ENCODE peak calls at places on chromosomes 3 and 15, in five cellular contexts. F is neural crest cell, D is fibroblast of lung, S is caudate nucleus, Q is cardiac muscle cell. G is an unnamed sample.

GRCh38 chr3:127857270-127857801 is 35.0 kb upstream of the MGLL start:
- DNase-seq in S (no peak), D (no peak), F (no peak), Q (peak), G (no peak)

GRCh38 chr3:151232991-151233390 is 30.0 kb upstream of the GPR171 start:
- DNase-seq in F (no peak), S (no peak), Q (no peak), D (no peak), G (no peak)

GRCh38 chr15:73560501-73561117 is 72.6 kb downstream of the NPTN start:
- DNase-seq in S (no peak), F (no peak), Q (peak), D (peak), G (peak)

GRCh38 chr15:52651868-52652267 is 27.3 kb downstream of the ATOSA start:
- DNase-seq in Q (peak), D (peak), S (peak), F (peak), G (peak)

GRCh38 chr3:177983341-177983740 is 552.9 kb upstream of the KCNMB2 start:
- DNase-seq in F (no peak), Q (no peak), D (peak), S (no peak), G (no peak)

GRCh38 chr3:107208100-107208499 is 169.1 kb upstream of the CCDC54 start:
- DNase-seq in Q (peak), S (no peak), D (peak), F (no peak), G (no peak)

GRCh38 chr15:81097893-81098280 is 36.2 kb upstream of the CFAP161 start:
- DNase-seq in F (no peak), Q (peak), D (peak), S (no peak), G (no peak)

GRCh38 chr3:185175370-185175987 is 22.6 kb upstream of the C3orf70 start:
- DNase-seq in S (no peak), D (peak), F (peak), Q (peak), G (peak)

GRCh38 chr3:126212629-126213375 is 32.4 kb upstream of the ALDH1L1 start:
- DNase-seq in F (peak), D (peak), S (no peak), Q (peak), G (no peak)

GRCh38 chr15:48076454-48076853 is 44.3 kb upstream of the SLC24A5 start:
- DNase-seq in S (no peak), F (no peak), Q (no peak), D (no peak), G (no peak)

GRCh38 chr3:11146771-11147363 is 7.4 kb upstream of the HRH1 start:
- DNase-seq in S (no peak), F (no peak), D (no peak), Q (no peak), G (no peak)

GRCh38 chr3:167491626-167492025 is 17.8 kb upstream of the SERPINI2 start:
- DNase-seq in Q (no peak), F (no peak), D (no peak), S (no peak), G (no peak)

GRCh38 chr3:177589921-177590336 is 392.6 kb upstream of the TBL1XR1 start:
- DNase-seq in D (peak), Q (peak), F (no peak), S (no peak), G (peak)

GRCh38 chr3:153379516-153379915 is 217.5 kb downstream of the RAP2B start:
- DNase-seq in Q (no peak), S (no peak), D (peak), F (no peak), G (no peak)

GRCh38 chr15:40146037-40146436 is 14.8 kb upstream of the BUB1B start:
- DNase-seq in Q (peak), S (no peak), D (peak), F (no peak), G (no peak)

GRCh38 chr3:190606596-190606995 is 92.7 kb downstream of the IL1RAP start:
- DNase-seq in D (no peak), F (no peak), Q (no peak), S (no peak), G (no peak)

GRCh38 chr3:53216723-53217122 is 39.1 kb downstream of the TKT start:
- DNase-seq in F (no peak), S (no peak), D (no peak), Q (no peak), G (no peak)

GRCh38 chr3:196332168-196332567 is 6.0 kb downstream of the TM4SF19 start:
- DNase-seq in S (no peak), D (no peak), F (no peak), Q (no peak), G (no peak)

GRCh38 chr3:191414286-191414685 is 46.7 kb upstream of the PYDC2 start:
- DNase-seq in F (no peak), Q (no peak), D (peak), S (no peak), G (no peak)

GRCh38 chr3:57974796-57975388 is 33.3 kb upstream of the FLNB start:
- DNase-seq in F (no peak), S (no peak), Q (peak), D (peak), G (no peak)

GRCh38 chr15:76057332-76058000 is 2.3 kb upstream of the TMEM266 start:
- DNase-seq in D (peak), S (no peak), Q (peak), F (peak), G (no peak)

GRCh38 chr3:159082514-159082913 is 280.7 kb downstream of the MFSD1 start:
- DNase-seq in D (peak), Q (peak), S (no peak), F (no peak), G (no peak)

GRCh38 chr3:139672884-139673283 is 4.9 kb downstream of the NMNAT3 start:
- DNase-seq in D (no peak), F (no peak), Q (no peak), S (no peak), G (no peak)

GRCh38 chr3:151278223-151278622 is at the start of gene P2RY14:
- DNase-seq in F (no peak), S (no peak), D (no peak), Q (no peak), G (no peak)

GRCh38 chr3:101131767-101132166 is 138.5 kb upstream of the ABI3BP start:
- DNase-seq in S (no peak), F (no peak), Q (no peak), D (no peak), G (no peak)

GRCh38 chr15:87362531-87362930 is 894.0 kb downstream of the NTRK3 start:
- DNase-seq in D (peak), F (no peak), Q (no peak), S (no peak), G (no peak)

GRCh38 chr3:29324180-29324651 is 43.3 kb downstream of the RBMS3 start:
- DNase-seq in D (peak), F (no peak), S (no peak), Q (peak), G (no peak)

GRCh38 chr3:39086066-39086657 is 21.3 kb downstream of the GORASP1 start:
- DNase-seq in Q (no peak), S (no peak), F (no peak), D (no peak), G (no peak)

GRCh38 chr3:24220859-24221657 is 273.6 kb downstream of the THRB start:
- DNase-seq in D (peak), S (no peak), F (no peak), Q (peak), G (no peak)

GRCh38 chr3:131922356-131922755 is 112.5 kb downstream of the CPNE4 start:
- DNase-seq in Q (no peak), S (no peak), F (no peak), D (no peak), G (no peak)

GRCh38 chr3:177968891-177969290 is 567.3 kb upstream of the KCNMB2 start:
- DNase-seq in F (no peak), Q (no peak), D (peak), S (no peak), G (no peak)

GRCh38 chr15:68990755-68991500 is 23.6 kb upstream of the NOX5 start:
- DNase-seq in F (no peak), Q (no peak), D (no peak), S (no peak), G (no peak)

GRCh38 chr15:38252481-38253311 is at the start of gene SPRED1:
- DNase-seq in Q (peak), F (peak), S (peak), D (peak), G (peak)

GRCh38 chr3:11596387-11596786 is 47.3 kb downstream of the VGLL4 start:
- DNase-seq in F (no peak), Q (peak), D (no peak), S (no peak), G (no peak)

GRCh38 chr3:156620260-156620659 is 54.1 kb upstream of the TIPARP start:
- DNase-seq in F (no peak), Q (no peak), S (no peak), D (peak), G (peak)

GRCh38 chr15:39498642-39499041 is 82.2 kb upstream of the THBS1 start:
- DNase-seq in D (peak), S (no peak), F (no peak), Q (peak), G (no peak)

GRCh38 chr3:169627073-169627472 is 36.4 kb downstream of the MECOM start:
- DNase-seq in F (no peak), Q (no peak), D (no peak), S (no peak), G (peak)

GRCh38 chr15:74893627-74894026 is 3.8 kb downstream of the MPI start:
- DNase-seq in F (no peak), S (no peak), Q (no peak), D (no peak), G (no peak)